ENCODE peak calls at places on chromosomes 16 and 17, in nine cellular contexts. M is non-pigmented ciliary epithelial cell, G is Ammon's horn, O is AG10803, V is neural crest cell, C is T-helper 1 cell, T is endodermal cell, X is WERI-Rb-1, L is NCI-H460. S is an unnamed sample.

GRCh38 chr17:77504652-77505459 is 364.1 kb downstream of the SEC14L1 start:
- DNase-seq in M (no peak), G (no peak), O (no peak), V (no peak), C (no peak), T (peak; percentile 45), X (peak; percentile 5), L (no peak), S (no peak)

GRCh38 chr16:868386-868755 is 67.8 kb upstream of the GNG13 start:
- DNase-seq in M (no peak), G (no peak), O (no peak), V (no peak), C (no peak), T (no peak), X (no peak), L (no peak), S (no peak)

GRCh38 chr17:40182606-40183005 is 5.3 kb downstream of the RAPGEFL1 start:
- DNase-seq in M (no peak), G (no peak), O (no peak), V (no peak), C (no peak), T (no peak), X (no peak), L (no peak), S (no peak)

GRCh38 chr17:1720856-1721386 is 3.6 kb upstream of the WDR81 start:
- DNase-seq in M (no peak), G (peak; percentile 72), O (peak; percentile 45), V (peak; percentile 62), C (no peak), T (peak; percentile 95), X (peak; percentile 69), L (peak; percentile 54), S (peak; percentile 70)

GRCh38 chr17:7842950-7843535 is 9.0 kb downstream of the KDM6B start:
- DNase-seq in M (peak; percentile 71), G (peak; percentile 81), O (peak; percentile 85), V (no peak), C (no peak), T (peak; percentile 89), X (no peak), L (peak; percentile 86), S (peak; percentile 85)

GRCh38 chr16:715448-716249 is 731 bp downstream of the METRN start:
- DNase-seq in M (no peak), G (no peak), O (no peak), V (no peak), C (no peak), T (peak; percentile 79), X (peak; percentile 46), L (no peak), S (peak; percentile 30)

GRCh38 chr16:75340715-75341500 is 89.5 kb upstream of the BCAR1 start:
- DNase-seq in M (no peak), G (no peak), O (peak; percentile 48), V (no peak), C (no peak), T (no peak), X (no peak), L (no peak), S (peak; percentile 76)

GRCh38 chr16:89308391-89309333 is 91.2 kb downstream of the ZNF778 start:
- DNase-seq in M (no peak), G (no peak), O (no peak), V (no peak), C (no peak), T (peak; percentile 92), X (no peak), L (no peak), S (peak; percentile 54)

GRCh38 chr16:81446318-81447275 is 2.0 kb downstream of the CMIP start:
- DNase-seq in M (no peak), G (peak; percentile 39), O (peak; percentile 57), V (no peak), C (no peak), T (peak; percentile 68), X (no peak), L (no peak), S (peak; percentile 66)

GRCh38 chr17:16491131-16491702 is 776 bp downstream of the LRRC75A start:
- DNase-seq in M (no peak), G (no peak), O (no peak), V (no peak), C (no peak), T (peak; percentile 84), X (no peak), L (no peak), S (no peak)

GRCh38 chr17:81391964-81392908 is 3.0 kb upstream of the BAHCC1 start:
- DNase-seq in M (no peak), G (no peak), O (peak; percentile 83), V (no peak), C (no peak), T (no peak), X (no peak), L (no peak), S (no peak)

GRCh38 chr17:48722924-48723554 is at the start of gene PRAC2:
- DNase-seq in M (no peak), G (no peak), O (no peak), V (no peak), C (no peak), T (peak; percentile 85), X (no peak), L (no peak), S (peak; percentile 87)

GRCh38 chr16:70743791-70744190 is 57.2 kb downstream of the VAC14 start:
- DNase-seq in M (no peak), G (no peak), O (no peak), V (no peak), C (no peak), T (no peak), X (no peak), L (no peak), S (no peak)

GRCh38 chr16:53415504-53415903 is 18.8 kb upstream of the RBL2 start:
- DNase-seq in M (no peak), G (no peak), O (no peak), V (no peak), C (no peak), T (peak; percentile 80), X (peak; percentile 53), L (no peak), S (peak; percentile 83)

GRCh38 chr17:40751065-40751464 is 4.1 kb downstream of the KRT25 start:
- DNase-seq in M (no peak), G (no peak), O (no peak), V (no peak), C (no peak), T (no peak), X (no peak), L (no peak), S (no peak)

GRCh38 chr17:76752006-76752405 is 14.1 kb downstream of the MFSD11 start:
- DNase-seq in M (no peak), G (no peak), O (no peak), V (no peak), C (no peak), T (no peak), X (no peak), L (no peak), S (no peak)

GRCh38 chr17:73338050-73338491 is 26.3 kb upstream of the CDC42EP4 start:
- DNase-seq in M (no peak), G (peak; percentile 45), O (peak; percentile 70), V (no peak), C (no peak), T (no peak), X (no peak), L (no peak), S (no peak)

GRCh38 chr16:24966031-24966430 is 49.1 kb downstream of the ARHGAP17 start:
- DNase-seq in M (no peak), G (no peak), O (no peak), V (no peak), C (no peak), T (no peak), X (no peak), L (no peak), S (no peak)

GRCh38 chr17:8552582-8553320 is 77.8 kb downstream of the MYH10 start:
- DNase-seq in M (no peak), G (no peak), O (peak; percentile 45), V (no peak), C (no peak), T (no peak), X (peak; percentile 61), L (no peak), S (no peak)

GRCh38 chr16:22191966-22192260 is 14.2 kb upstream of the EEF2K start:
- DNase-seq in M (no peak), G (peak; percentile 40), O (no peak), V (no peak), C (no peak), T (no peak), X (peak; percentile 29), L (no peak), S (no peak)

GRCh38 chr16:85653226-85653917 is 35.4 kb downstream of the GINS2 start:
- DNase-seq in M (no peak), G (peak; percentile 41), O (no peak), V (no peak), C (no peak), T (no peak), X (no peak), L (no peak), S (no peak)

GRCh38 chr17:79645777-79646088 is 34.9 kb upstream of the RBFOX3 start:
- DNase-seq in M (no peak), G (no peak), O (no peak), V (no peak), C (no peak), T (peak; percentile 31), X (peak; percentile 5), L (no peak), S (no peak)

GRCh38 chr16:9225527-9226316 is 134.3 kb downstream of the HAPSTR1 start:
- DNase-seq in M (no peak), G (peak; percentile 64), O (peak; percentile 5), V (no peak), C (no peak), T (peak; percentile 79), X (peak; percentile 90), L (peak; percentile 16), S (peak; percentile 59)

GRCh38 chr16:88995194-88995593 is 18.2 kb upstream of the CBFA2T3 start:
- DNase-seq in M (no peak), G (no peak), O (no peak), V (no peak), C (no peak), T (no peak), X (no peak), L (no peak), S (no peak)

GRCh38 chr17:80927791-80928216 is 63.8 kb upstream of the CHMP6 start:
- DNase-seq in M (no peak), G (peak; percentile 35), O (no peak), V (no peak), C (no peak), T (peak; percentile 86), X (no peak), L (no peak), S (peak; percentile 83)